ENCODE peak calls at places on chromosomes 1 and 21, in seven cellular contexts. One of them, this sample, is unnamed.

GRCh38 chr1:188096521-188096920 is 1267.8 kb downstream of the PLA2G4A start:
- DNase-seq in body of pancreas: no peak
- DNase-seq in M059J: no peak
- DNase-seq in T-cell: no peak
- DNase-seq in amygdala: no peak
- DNase-seq in Ammon's horn: no peak
- DNase-seq in D341Med: no peak
- DNase-seq in this sample: no peak

GRCh38 chr1:179080866-179081695 is 789 bp upstream of the TOR3A start:
- DNase-seq in amygdala: no peak
- DNase-seq in body of pancreas: no peak
- DNase-seq in D341Med: no peak
- DNase-seq in M059J: peak; percentile 25
- DNase-seq in Ammon's horn: no peak
- DNase-seq in T-cell: peak; percentile 39
- DNase-seq in this sample: peak; percentile 44

GRCh38 chr1:163604391-163604790 is 282.6 kb downstream of the NUF2 start:
- DNase-seq in M059J: no peak
- DNase-seq in D341Med: no peak
- DNase-seq in T-cell: no peak
- DNase-seq in Ammon's horn: no peak
- DNase-seq in body of pancreas: no peak
- DNase-seq in amygdala: no peak
- DNase-seq in this sample: no peak

GRCh38 chr1:247277211-247277610 is 21.3 kb downstream of the VN1R5 start:
- DNase-seq in body of pancreas: no peak
- DNase-seq in Ammon's horn: no peak
- DNase-seq in T-cell: no peak
- DNase-seq in M059J: no peak
- DNase-seq in amygdala: no peak
- DNase-seq in D341Med: no peak
- DNase-seq in this sample: no peak

GRCh38 chr21:41778974-41779600 is 12.2 kb upstream of the RIPK4 start:
- DNase-seq in D341Med: no peak
- DNase-seq in T-cell: no peak
- DNase-seq in M059J: peak; percentile 89
- DNase-seq in Ammon's horn: no peak
- DNase-seq in amygdala: no peak
- DNase-seq in body of pancreas: no peak
- DNase-seq in this sample: no peak

GRCh38 chr1:31376374-31377134 is 3.7 kb upstream of the FABP3 start:
- DNase-seq in M059J: peak; percentile 88
- DNase-seq in body of pancreas: no peak
- DNase-seq in D341Med: no peak
- DNase-seq in amygdala: peak; percentile 49
- DNase-seq in T-cell: no peak
- DNase-seq in Ammon's horn: peak; percentile 96
- DNase-seq in this sample: no peak

GRCh38 chr21:14361958-14362357 is 21.0 kb downstream of the HSPA13 start:
- DNase-seq in D341Med: no peak
- DNase-seq in Ammon's horn: no peak
- DNase-seq in amygdala: no peak
- DNase-seq in M059J: no peak
- DNase-seq in body of pancreas: no peak
- DNase-seq in T-cell: no peak
- DNase-seq in this sample: no peak

GRCh38 chr1:60977661-60978060 is 104.7 kb upstream of the NFIA start:
- DNase-seq in M059J: no peak
- DNase-seq in Ammon's horn: no peak
- DNase-seq in D341Med: no peak
- DNase-seq in body of pancreas: no peak
- DNase-seq in amygdala: no peak
- DNase-seq in T-cell: no peak
- DNase-seq in this sample: no peak

GRCh38 chr21:35384375-35384774 is 335.3 kb upstream of the RUNX1 start:
- DNase-seq in M059J: no peak
- DNase-seq in body of pancreas: no peak
- DNase-seq in D341Med: no peak
- DNase-seq in amygdala: no peak
- DNase-seq in Ammon's horn: no peak
- DNase-seq in T-cell: no peak
- DNase-seq in this sample: no peak

GRCh38 chr1:60835649-60836048 is 246.7 kb upstream of the NFIA start:
- DNase-seq in D341Med: no peak
- DNase-seq in amygdala: no peak
- DNase-seq in T-cell: no peak
- DNase-seq in M059J: no peak
- DNase-seq in body of pancreas: no peak
- DNase-seq in Ammon's horn: no peak
- DNase-seq in this sample: no peak

GRCh38 chr1:11337536-11338350 is 64.7 kb downstream of the UBIAD1 start:
- DNase-seq in M059J: peak; percentile 34
- DNase-seq in amygdala: no peak
- DNase-seq in Ammon's horn: no peak
- DNase-seq in D341Med: peak; percentile 88
- DNase-seq in body of pancreas: peak; percentile 31
- DNase-seq in T-cell: peak; percentile 61
- DNase-seq in this sample: peak; percentile 55

GRCh38 chr1:41898191-41898713 is 20.5 kb downstream of the HIVEP3 start:
- DNase-seq in T-cell: peak; percentile 88
- DNase-seq in amygdala: no peak
- DNase-seq in D341Med: no peak
- DNase-seq in Ammon's horn: no peak
- DNase-seq in body of pancreas: no peak
- DNase-seq in M059J: peak; percentile 65
- DNase-seq in this sample: peak; percentile 65

GRCh38 chr1:218362418-218363076 is 17.4 kb downstream of the TGFB2 start:
- DNase-seq in D341Med: no peak
- DNase-seq in Ammon's horn: no peak
- DNase-seq in T-cell: no peak
- DNase-seq in amygdala: no peak
- DNase-seq in body of pancreas: no peak
- DNase-seq in M059J: no peak
- DNase-seq in this sample: no peak

GRCh38 chr1:91015794-91016550 is 5.9 kb downstream of the ZNF644 start:
- DNase-seq in D341Med: no peak
- DNase-seq in Ammon's horn: no peak
- DNase-seq in T-cell: no peak
- DNase-seq in amygdala: no peak
- DNase-seq in body of pancreas: no peak
- DNase-seq in M059J: peak; percentile 37
- DNase-seq in this sample: no peak

GRCh38 chr1:41371630-41372599 is 10.7 kb downstream of the FOXO6 start:
- DNase-seq in D341Med: peak; percentile 83
- DNase-seq in M059J: peak; percentile 67
- DNase-seq in Ammon's horn: peak; percentile 87
- DNase-seq in amygdala: peak; percentile 18
- DNase-seq in body of pancreas: peak; percentile 57
- DNase-seq in T-cell: no peak
- DNase-seq in this sample: no peak

GRCh38 chr21:14620152-14620551 is 74.0 kb upstream of the SAMSN1 start:
- DNase-seq in Ammon's horn: no peak
- DNase-seq in M059J: no peak
- DNase-seq in D341Med: no peak
- DNase-seq in amygdala: no peak
- DNase-seq in body of pancreas: no peak
- DNase-seq in T-cell: no peak
- DNase-seq in this sample: no peak

GRCh38 chr1:234768569-234769283 is 158.7 kb upstream of the IRF2BP2 start:
- DNase-seq in M059J: no peak
- DNase-seq in body of pancreas: no peak
- DNase-seq in amygdala: no peak
- DNase-seq in T-cell: no peak
- DNase-seq in Ammon's horn: no peak
- DNase-seq in D341Med: no peak
- DNase-seq in this sample: no peak

GRCh38 chr1:85898861-85899260 is 190.6 kb upstream of the ZNHIT6 start:
- DNase-seq in body of pancreas: no peak
- DNase-seq in T-cell: no peak
- DNase-seq in M059J: peak; percentile 18
- DNase-seq in Ammon's horn: no peak
- DNase-seq in amygdala: no peak
- DNase-seq in D341Med: no peak
- DNase-seq in this sample: no peak

GRCh38 chr1:170730443-170730842 is 66.5 kb downstream of the PRRX1 start:
- DNase-seq in T-cell: no peak
- DNase-seq in body of pancreas: no peak
- DNase-seq in D341Med: no peak
- DNase-seq in Ammon's horn: no peak
- DNase-seq in M059J: no peak
- DNase-seq in amygdala: no peak
- DNase-seq in this sample: no peak

GRCh38 chr21:42222821-42223390 is 4.0 kb downstream of the ABCG1 start:
- DNase-seq in M059J: no peak
- DNase-seq in amygdala: no peak
- DNase-seq in T-cell: no peak
- DNase-seq in body of pancreas: peak; percentile 4
- DNase-seq in Ammon's horn: no peak
- DNase-seq in D341Med: no peak
- DNase-seq in this sample: no peak

GRCh38 chr21:44429894-44430293 is 25.4 kb upstream of the LRRC3 start:
- DNase-seq in M059J: no peak
- DNase-seq in T-cell: no peak
- DNase-seq in Ammon's horn: no peak
- DNase-seq in D341Med: no peak
- DNase-seq in body of pancreas: no peak
- DNase-seq in amygdala: no peak
- DNase-seq in this sample: no peak

GRCh38 chr1:208189183-208189582 is 55.0 kb downstream of the PLXNA2 start:
- DNase-seq in M059J: peak; percentile 86
- DNase-seq in Ammon's horn: no peak
- DNase-seq in body of pancreas: no peak
- DNase-seq in T-cell: no peak
- DNase-seq in amygdala: no peak
- DNase-seq in D341Med: no peak
- DNase-seq in this sample: no peak

GRCh38 chr1:42684139-42684538 is 1.9 kb downstream of the YBX1 start:
- DNase-seq in D341Med: peak; percentile 50
- DNase-seq in body of pancreas: no peak
- DNase-seq in M059J: no peak
- DNase-seq in amygdala: no peak
- DNase-seq in T-cell: no peak
- DNase-seq in Ammon's horn: peak; percentile 4
- DNase-seq in this sample: no peak

GRCh38 chr21:44499631-44500030 is 40.4 kb downstream of the KRTAP10-1 start:
- DNase-seq in body of pancreas: no peak
- DNase-seq in Ammon's horn: no peak
- DNase-seq in amygdala: no peak
- DNase-seq in M059J: no peak
- DNase-seq in T-cell: no peak
- DNase-seq in D341Med: no peak
- DNase-seq in this sample: no peak

GRCh38 chr1:203126866-203127671 is 457 bp upstream of the ADORA1 start:
- DNase-seq in D341Med: peak; percentile 29
- DNase-seq in T-cell: no peak
- DNase-seq in Ammon's horn: no peak
- DNase-seq in body of pancreas: no peak
- DNase-seq in amygdala: no peak
- DNase-seq in M059J: no peak
- DNase-seq in this sample: no peak

GRCh38 chr21:45403825-45404725 is 890 bp upstream of the COL18A1 start:
- DNase-seq in D341Med: no peak
- DNase-seq in Ammon's horn: no peak
- DNase-seq in amygdala: no peak
- DNase-seq in T-cell: no peak
- DNase-seq in M059J: peak; percentile 47
- DNase-seq in body of pancreas: peak; percentile 61
- DNase-seq in this sample: no peak

GRCh38 chr1:41682149-41682548 is 197.7 kb upstream of the EDN2 start:
- DNase-seq in amygdala: no peak
- DNase-seq in D341Med: no peak
- DNase-seq in T-cell: no peak
- DNase-seq in M059J: no peak
- DNase-seq in Ammon's horn: no peak
- DNase-seq in body of pancreas: no peak
- DNase-seq in this sample: no peak

GRCh38 chr1:94694234-94694915 is 125.8 kb upstream of the SLC44A3 start:
- DNase-seq in M059J: peak; percentile 67
- DNase-seq in body of pancreas: no peak
- DNase-seq in T-cell: no peak
- DNase-seq in D341Med: no peak
- DNase-seq in Ammon's horn: no peak
- DNase-seq in amygdala: no peak
- DNase-seq in this sample: no peak

GRCh38 chr1:97051823-97052222 is 330.2 kb downstream of the PTBP2 start:
- DNase-seq in T-cell: no peak
- DNase-seq in M059J: no peak
- DNase-seq in body of pancreas: no peak
- DNase-seq in Ammon's horn: no peak
- DNase-seq in D341Med: no peak
- DNase-seq in amygdala: no peak
- DNase-seq in this sample: no peak

This sample was measured in effector CD4-positive, alpha-beta T cell.